ENCODE peak calls at places on chromosomes 5 and 9, in four cellular contexts. K is K562, O is GM12878, W is HepG2. R is an unnamed sample.

GRCh38 chr9:116342071-116342470 is 188.5 kb downstream of the PAPPA start:
- DNase-seq in K (no peak), W (peak; percentile 45), O (no peak), R (no peak)

GRCh38 chr9:126287467-126287866 is 39.2 kb upstream of the MVB12B start:
- DNase-seq in O (no peak), K (no peak), W (no peak), R (no peak)

GRCh38 chr9:113898596-113898995 is 22.5 kb downstream of the ZNF618 start:
- DNase-seq in W (no peak), K (no peak), O (no peak), R (no peak)

GRCh38 chr9:21830589-21830988 is 28.2 kb downstream of the MTAP start:
- DNase-seq in K (no peak), O (no peak), W (no peak), R (no peak)

GRCh38 chr9:22005083-22005699 is 3.9 kb downstream of the CDKN2B start:
- DNase-seq in K (no peak), W (no peak), O (no peak), R (peak; percentile 58)

GRCh38 chr9:26955222-26955903 is 849 bp upstream of the IFT74 start:
- DNase-seq in W (no peak), K (no peak), O (no peak), R (no peak)

GRCh38 chr5:151622367-151623097 is 31.4 kb upstream of the FAT2 start:
- DNase-seq in K (no peak), O (no peak), W (no peak), R (no peak)

GRCh38 chr5:133866160-133866902 is 102.1 kb downstream of the C5orf15 start:
- DNase-seq in W (no peak), O (no peak), K (no peak), R (no peak)

GRCh38 chr5:142245776-142246175 is 79.0 kb downstream of the SPRY4 start:
- DNase-seq in O (no peak), K (no peak), W (no peak), R (no peak)

GRCh38 chr5:81315336-81315735 is 13.9 kb downstream of the ZCCHC9 start:
- DNase-seq in K (no peak), W (no peak), O (no peak), R (no peak)

GRCh38 chr9:3777137-3777536 is 251.3 kb upstream of the RFX3 start:
- DNase-seq in W (peak; percentile 47), K (no peak), O (no peak), R (no peak)

GRCh38 chr5:87129051-87129450 is 138.6 kb upstream of the RASA1 start:
- DNase-seq in K (no peak), O (no peak), W (no peak), R (no peak)

GRCh38 chr5:25330721-25331120 is 685.9 kb upstream of the CDH10 start:
- DNase-seq in K (no peak), W (no peak), O (no peak), R (no peak)

GRCh38 chr9:89113851-89114250 is 64.8 kb downstream of the SHC3 start:
- DNase-seq in O (no peak), W (no peak), K (no peak), R (no peak)

GRCh38 chr5:19048750-19049149 is 939.2 kb downstream of the CDH18 start:
- DNase-seq in O (no peak), W (no peak), K (no peak), R (no peak)

GRCh38 chr5:137336161-137336560 is 163.0 kb downstream of the SPOCK1 start:
- DNase-seq in K (no peak), O (no peak), W (no peak), R (no peak)

GRCh38 chr9:115046786-115047185 is 71.2 kb downstream of the TNC start:
- DNase-seq in W (no peak), K (no peak), O (no peak), R (no peak)

GRCh38 chr5:13664377-13664776 is 280.1 kb downstream of the DNAH5 start:
- DNase-seq in K (no peak), W (no peak), O (no peak), R (no peak)
- TF ChIP-seq NR2C2 in K (no peak), W (no peak), O (no peak), R (no peak)

DNA sequence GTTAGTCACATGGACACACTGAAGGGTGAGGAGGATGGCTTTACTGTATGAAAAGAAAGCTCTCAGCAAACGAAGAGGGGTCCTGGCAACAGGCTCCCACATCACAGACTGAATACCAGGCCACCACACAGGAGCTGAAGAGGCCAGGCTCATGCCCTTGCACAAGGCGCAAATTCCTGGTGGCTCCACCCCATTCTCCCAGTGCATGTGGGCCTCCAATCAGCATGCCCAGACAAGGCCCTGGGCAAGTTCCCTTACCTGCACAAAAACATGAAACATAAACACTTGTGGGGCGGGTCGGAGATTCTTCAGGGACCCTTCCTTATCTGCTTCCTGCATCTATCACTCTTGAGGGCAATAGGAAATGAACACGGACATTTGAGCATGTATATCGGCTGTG is 935.8 kb upstream of the EDIL3 start:
- DNase-seq in W (no peak), K (no peak), O (no peak), R (peak; percentile 18)
- TF ChIP-seq NR2C2 in W (no peak), K (no peak), O (no peak), R (no peak)

DNA sequence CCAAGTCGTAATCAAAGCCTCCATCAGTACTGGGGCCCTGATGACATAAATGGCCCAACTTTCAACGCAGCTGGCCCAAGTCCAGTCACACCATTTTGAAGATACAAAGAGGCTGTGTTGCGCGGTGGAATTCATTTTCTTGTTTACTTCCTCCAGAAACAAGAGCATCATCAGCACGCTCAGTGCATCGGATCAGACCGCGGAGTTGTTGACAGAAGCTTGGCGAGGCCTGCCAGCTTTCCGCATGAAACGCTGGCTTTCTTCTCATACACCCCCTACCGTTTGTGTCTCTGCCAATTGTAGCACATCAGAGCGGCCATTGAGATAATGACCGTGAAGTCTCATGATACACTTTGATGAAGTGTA is 101.7 kb upstream of the SPATA31D4 start:
- DNase-seq in K (no peak), W (no peak), O (no peak), R (no peak)
- TF ChIP-seq NR2C2 in K (no peak), W (no peak), O (no peak), R (no peak)

DNA sequence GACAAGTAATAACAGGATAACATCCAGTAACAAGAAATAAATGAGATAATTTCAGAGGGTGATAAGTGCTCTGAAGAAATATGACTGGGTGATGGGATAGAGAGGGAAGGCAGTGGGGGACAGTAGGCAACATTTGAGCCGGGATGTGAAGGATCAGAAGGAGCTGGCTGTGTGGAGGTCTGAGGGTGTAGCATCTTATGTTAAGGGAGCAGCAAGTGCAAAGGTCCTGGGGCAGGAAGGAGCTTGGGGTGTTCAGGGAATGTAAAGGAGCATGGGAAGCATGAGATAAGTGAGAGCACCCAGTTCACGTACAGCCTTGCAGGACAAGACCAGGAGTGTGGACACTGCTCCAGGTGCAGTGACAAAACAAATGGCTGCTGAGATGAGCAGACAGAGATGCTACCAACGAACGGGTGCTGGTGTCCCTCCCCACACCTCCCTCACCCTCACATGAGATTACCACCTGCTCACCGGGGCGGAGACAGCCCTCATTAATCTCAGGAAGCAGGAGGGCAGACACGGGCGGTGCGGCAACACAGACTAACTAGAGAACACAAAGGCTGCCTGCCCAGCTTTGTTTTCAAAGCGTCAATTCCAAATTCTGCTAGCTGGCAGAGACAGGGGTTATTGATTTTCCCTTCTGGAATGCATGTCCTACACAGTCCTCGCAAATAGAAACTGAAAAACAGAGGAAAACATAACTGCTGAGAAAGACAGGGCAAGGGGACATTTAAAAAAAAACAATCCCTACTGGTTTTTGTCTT is 298.1 kb upstream of the PANK3 start:
- DNase-seq in O (no peak), K (no peak), W (peak; percentile 18), R (no peak)
- TF ChIP-seq NR2C2 in O (no peak), K (no peak), W (no peak), R (no peak)

GRCh38 chr5:73464016-73464745 is 15.6 kb upstream of the FOXD1 start:
- DNase-seq in W (no peak), O (no peak), K (no peak), R (no peak)
- TF ChIP-seq NR2C2 in W (no peak), O (no peak), K (no peak), R (no peak)

GRCh38 chr5:149735066-149735465 is 5.0 kb downstream of the PPARGC1B start:
- DNase-seq in W (no peak), K (no peak), O (no peak), R (no peak)
- TF ChIP-seq NR2C2 in W (no peak), K (no peak), O (no peak), R (no peak)

GRCh38 chr5:140041492-140042421 is 1.3 kb downstream of the NRG2 start:
- DNase-seq in K (no peak), O (peak; percentile 36), W (no peak), R (peak; percentile 39)
- TF ChIP-seq NR2C2 in K (no peak), O (no peak), W (no peak), R (no peak)

GRCh38 chr5:171464829-171465228 is 45.4 kb downstream of the FGF18 start:
- DNase-seq in W (no peak), K (no peak), O (no peak), R (no peak)

GRCh38 chr5:171459839-171460238 is 40.4 kb downstream of the FGF18 start:
- DNase-seq in K (no peak), W (no peak), O (no peak), R (no peak)

GRCh38 chr5:171462136-171462927 is 42.9 kb downstream of the FGF18 start:
- DNase-seq in W (no peak), O (no peak), K (no peak), R (peak; percentile 46)

GRCh38 chr5:171463844-171464191 is 44.4 kb downstream of the FGF18 start:
- DNase-seq in W (no peak), K (no peak), O (no peak), R (no peak)

GRCh38 chr5:171462928-171463843 is 43.7 kb downstream of the FGF18 start:
- DNase-seq in O (no peak), K (no peak), W (no peak), R (no peak)
- TF ChIP-seq NR2C2 in O (no peak), K (no peak), W (no peak), R (no peak)

GRCh38 chr9:94872921-94873511 is 146.5 kb downstream of the AOPEP start:
- DNase-seq in W (no peak), K (no peak), O (no peak), R (no peak)
- TF ChIP-seq NR2C2 in W (no peak), K (no peak), O (no peak), R (no peak)